ENCODE peak calls at places on chromosome 17, in nine cellular contexts. V, B, M, E, S, I, G, L and R are unnamed samples. For H3K4me1, the result is how much of the 10 kb centered on the place peaks cover.

GRCh38 chr17:58679263-58680037 is 12.4 kb downstream of the TEX14 start:
- DNase-seq in E (peak), I (peak), M (no peak), G (no peak), V (no peak), S (no peak), B (no peak), L (no peak), R (no peak)

GRCh38 chr17:74663566-74663965 is 40.0 kb upstream of the CD300E start:
- DNase-seq in S (no peak), G (no peak), M (no peak), B (no peak), V (no peak), I (no peak), E (no peak), L (no peak), R (no peak)

GRCh38 chr17:50681260-50682200 is 26.2 kb downstream of the ANKRD40 start:
- DNase-seq in G (no peak), M (no peak), S (no peak), B (no peak), E (peak), I (no peak), L (no peak), V (peak), R (no peak)

GRCh38 chr17:37158290-37158689 is 209.5 kb downstream of the AATF start:
- DNase-seq in B (no peak), M (no peak), G (no peak), E (no peak), I (no peak), L (no peak), V (no peak), S (no peak), R (no peak)

GRCh38 chr17:82385559-82386255 is 14.1 kb downstream of the UTS2R start:
- DNase-seq in L (no peak), I (no peak), E (no peak), M (peak), G (no peak), B (no peak), S (no peak), V (no peak), R (no peak)

GRCh38 chr17:76940738-76941350 is 72.6 kb downstream of the MGAT5B start:
- DNase-seq in M (no peak), B (no peak), G (no peak), L (no peak), E (no peak), V (no peak), I (no peak), S (peak), R (no peak)

GRCh38 chr17:8846768-8847211 is 20.7 kb downstream of the PIK3R6 start:
- DNase-seq in V (no peak), I (no peak), G (no peak), S (no peak), B (no peak), M (no peak), L (no peak), E (peak), R (no peak)

GRCh38 chr17:8574687-8575086 is 55.8 kb downstream of the MYH10 start:
- DNase-seq in L (no peak), E (no peak), I (no peak), M (no peak), B (no peak), V (no peak), S (no peak), G (no peak), R (no peak)

GRCh38 chr17:2396568-2397246 is 4.2 kb downstream of the MNT start:
- DNase-seq in L (peak), M (peak), G (peak), S (peak), V (peak), B (peak), E (peak), I (peak), R (peak)
- TF ChIP-seq POLR2A in L (peak), M (no peak), G (no peak), S (peak), V (peak), B (peak), E (no peak), I (no peak), R (peak)

GRCh38 chr17:7221281-7222092 is 1.7 kb downstream of the ACADVL start:
- DNase-seq in M (no peak), G (no peak), S (no peak), V (no peak), E (no peak), L (no peak), I (no peak), B (no peak), R (no peak)

GRCh38 chr17:7220593-7221280 is 999 bp downstream of the ACADVL start:
- DNase-seq in L (no peak), I (no peak), B (peak), M (peak), G (no peak), S (peak), E (no peak), V (no peak), R (peak)

GRCh38 chr17:7223375-7223774 is 3.6 kb downstream of the ACADVL start:
- DNase-seq in L (no peak), S (no peak), I (no peak), V (no peak), G (no peak), B (no peak), M (no peak), E (no peak), R (no peak)

GRCh38 chr17:7222972-7223292 is 3.2 kb downstream of the ACADVL start:
- DNase-seq in L (no peak), S (no peak), V (no peak), I (no peak), E (no peak), G (no peak), M (no peak), B (no peak), R (no peak)

DNA sequence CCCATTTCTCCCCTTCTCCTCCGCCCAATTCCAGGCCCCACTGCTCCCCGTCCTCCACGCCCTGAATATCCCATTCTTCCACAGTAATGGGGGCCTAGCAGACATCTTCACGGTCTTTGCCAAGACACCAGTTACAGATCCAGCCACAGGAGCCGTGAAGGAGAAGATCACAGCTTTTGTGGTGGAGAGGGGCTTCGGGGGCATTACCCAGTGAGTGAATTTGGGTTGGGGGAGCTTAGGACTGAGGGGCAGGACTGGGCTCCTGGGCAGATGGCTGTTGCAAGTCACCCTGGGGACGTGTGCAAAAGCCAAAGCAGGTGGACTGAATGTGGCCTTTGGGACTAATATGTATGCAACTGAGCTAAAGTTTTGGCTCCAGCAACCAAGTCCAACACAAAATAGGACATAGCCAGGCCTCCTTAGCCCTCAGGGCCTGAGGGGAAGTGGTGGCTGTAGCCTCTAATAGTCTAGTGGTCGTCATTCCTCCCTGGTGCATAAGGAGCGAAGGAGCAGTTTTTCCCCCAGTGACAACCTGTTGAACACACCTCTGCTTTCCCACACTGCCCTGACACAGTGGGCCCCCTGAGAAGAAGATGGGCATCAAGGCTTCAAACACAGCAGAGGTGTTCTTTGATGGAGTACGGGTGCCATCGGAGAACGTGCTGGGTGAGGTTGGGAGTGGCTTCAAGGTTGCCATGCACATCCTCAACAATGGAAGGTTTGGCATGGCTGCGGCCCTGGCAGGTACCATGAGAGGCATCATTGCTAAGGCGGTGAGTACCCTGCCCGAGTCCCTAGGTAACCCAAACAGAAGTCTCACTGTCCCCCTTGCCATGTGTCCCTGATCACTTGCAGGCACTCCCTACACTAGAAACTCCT is 2.6 kb downstream of the ACADVL start:
- DNase-seq in G (no peak), I (no peak), L (no peak), S (no peak), E (no peak), V (no peak), M (no peak), B (no peak), R (no peak)
- H3K4me1 ChIP-seq in G (under half), I (under half), L (under half), S (under half), E (under half), V (under half), M (half or more), B (under half), R (half or more)

GRCh38 chr17:17849863-17850373 is 13.1 kb upstream of the SREBF1 start:
- DNase-seq in E (no peak), G (no peak), V (peak), S (no peak), L (peak), M (peak), B (no peak), I (peak), R (peak)
- TF ChIP-seq CTCF in E (no peak), G (peak), V (peak), S (no peak), L (peak), M (peak), B (no peak), I (peak), R (peak)

GRCh38 chr17:21041753-21042433 is 918 bp downstream of the USP22 start:
- DNase-seq in V (peak), G (peak), I (no peak), L (peak), M (peak), E (peak), S (peak), B (peak), R (peak)
- TF ChIP-seq POLR2A in V (no peak), G (no peak), I (peak), L (peak), M (no peak), E (no peak), S (no peak), B (no peak), R (peak)